ENCODE peak calls at places on chromosomes 6 and 20, in nine cellular contexts. W, J, S, R, V, Q, D, X and T are unnamed samples.

GRCh38 chr20:38284893-38285444 is 19.0 kb upstream of the BPI start:
- DNase-seq in X (no peak), V (no peak), W (no peak), D (no peak), S (no peak), J (no peak), Q (no peak), R (no peak), T (no peak)

GRCh38 chr6:16956371-16956770 is 145.5 kb upstream of the STMND1 start:
- DNase-seq in R (no peak), X (no peak), D (no peak), J (no peak), S (peak), V (no peak), Q (no peak), W (no peak), T (no peak)

GRCh38 chr6:83193747-83194582 is 808 bp downstream of the RWDD2A start:
- DNase-seq in Q (peak), V (no peak), R (peak), W (no peak), X (peak), D (peak), S (peak), J (peak), T (peak)

GRCh38 chr20:47758517-47759450 is 26.5 kb downstream of the SULF2 start:
- DNase-seq in W (no peak), R (no peak), V (no peak), Q (no peak), D (no peak), S (no peak), X (no peak), J (no peak), T (no peak)

GRCh38 chr6:26045046-26045938 is 41.9 kb upstream of the HFE start:
- DNase-seq in D (peak), Q (peak), R (peak), W (peak), X (peak), V (peak), J (peak), S (peak), T (peak)

GRCh38 chr6:133889557-133890301 is 816 bp downstream of the TCF21 start:
- DNase-seq in Q (no peak), X (peak), W (peak), D (no peak), J (no peak), V (no peak), R (no peak), S (peak), T (no peak)

GRCh38 chr6:14108571-14109410 is 8.8 kb upstream of the CD83 start:
- DNase-seq in X (peak), Q (peak), W (no peak), R (no peak), D (peak), V (no peak), J (peak), S (no peak), T (no peak)

GRCh38 chr6:25503686-25504085 is 148.3 kb upstream of the SCGN start:
- DNase-seq in R (no peak), D (peak), S (no peak), J (no peak), W (no peak), Q (no peak), X (no peak), V (peak), T (peak)

GRCh38 chr6:132527791-132528190 is 10.3 kb upstream of the TAAR9 start:
- DNase-seq in R (no peak), S (no peak), V (peak), W (peak), D (peak), Q (no peak), J (no peak), X (no peak), T (peak)

GRCh38 chr6:93424303-93425064 is 5.1 kb upstream of the EPHA7 start:
- DNase-seq in J (no peak), X (no peak), V (no peak), R (no peak), W (no peak), D (no peak), S (peak), Q (no peak), T (no peak)

GRCh38 chr20:25259788-25260254 is 11.9 kb downstream of the PYGB start:
- DNase-seq in Q (no peak), V (no peak), D (no peak), X (no peak), S (no peak), J (no peak), W (no peak), R (no peak), T (no peak)

GRCh38 chr20:1711826-1712601 is 54.4 kb upstream of the SIRPG start:
- DNase-seq in Q (no peak), X (no peak), V (no peak), J (peak), S (no peak), R (no peak), D (no peak), W (no peak), T (no peak)

GRCh38 chr6:140271759-140272377 is 897.4 kb upstream of the CITED2 start:
- DNase-seq in W (no peak), R (no peak), Q (no peak), V (no peak), S (no peak), X (no peak), J (no peak), D (no peak), T (no peak)

GRCh38 chr20:59157064-59157463 is 6.6 kb upstream of the ZNF831 start:
- DNase-seq in J (no peak), V (no peak), R (no peak), X (no peak), Q (no peak), S (no peak), W (no peak), D (no peak), T (no peak)

GRCh38 chr20:15922556-15922955 is 650.7 kb downstream of the KIF16B start:
- DNase-seq in R (no peak), X (no peak), Q (no peak), D (no peak), J (no peak), S (no peak), V (no peak), W (no peak), T (no peak)

GRCh38 chr6:137341721-137342195 is 122.6 kb upstream of the IFNGR1 start:
- DNase-seq in X (peak), V (no peak), J (no peak), Q (peak), D (no peak), S (peak), W (no peak), R (peak), T (peak)

GRCh38 chr6:37856285-37856684 is 36.8 kb downstream of the ZFAND3 start:
- DNase-seq in Q (no peak), S (no peak), R (no peak), D (no peak), W (no peak), V (no peak), X (no peak), J (no peak), T (no peak)

GRCh38 chr6:26554669-26555504 is 16.7 kb downstream of the HMGN4 start:
- DNase-seq in X (no peak), W (peak), V (peak), Q (no peak), D (peak), S (peak), R (no peak), J (no peak), T (no peak)

GRCh38 chr6:35675871-35676459 is 12.8 kb downstream of the FKBP5 start:
- DNase-seq in J (no peak), R (no peak), Q (no peak), X (no peak), S (no peak), V (no peak), D (no peak), W (no peak), T (no peak)

GRCh38 chr6:100088009-100088408 is 94.0 kb upstream of the MCHR2 start:
- DNase-seq in Q (no peak), J (no peak), S (peak), V (peak), D (peak), R (no peak), W (peak), X (no peak), T (peak)

GRCh38 chr6:82365011-82365751 is 1.6 kb downstream of the TPBG start:
- DNase-seq in Q (no peak), S (peak), J (no peak), V (peak), D (peak), W (peak), X (peak), R (peak), T (peak)

GRCh38 chr20:58523072-58523681 is 8.0 kb upstream of the APCDD1L start:
- DNase-seq in D (no peak), X (no peak), Q (no peak), W (peak), J (no peak), S (peak), V (no peak), R (no peak), T (no peak)

GRCh38 chr6:162198072-162198471 is 529.5 kb downstream of the PRKN start:
- DNase-seq in W (no peak), V (no peak), Q (no peak), R (no peak), D (no peak), J (no peak), X (no peak), S (no peak), T (no peak)

GRCh38 chr6:162195441-162195840 is 532.1 kb downstream of the PRKN start:
- DNase-seq in X (no peak), Q (no peak), S (no peak), D (no peak), V (no peak), R (no peak), W (no peak), J (no peak), T (no peak)

GRCh38 chr6:162200945-162201692 is 526.4 kb downstream of the PRKN start:
- DNase-seq in R (no peak), S (no peak), J (no peak), V (no peak), Q (no peak), D (no peak), X (no peak), W (no peak), T (no peak)

GRCh38 chr6:162200036-162200435 is 527.5 kb downstream of the PRKN start:
- DNase-seq in S (no peak), W (no peak), D (no peak), R (no peak), X (no peak), V (no peak), Q (no peak), J (no peak), T (no peak)

GRCh38 chr6:162198925-162199324 is 528.6 kb downstream of the PRKN start:
- DNase-seq in S (no peak), D (no peak), X (no peak), V (no peak), Q (no peak), R (no peak), W (no peak), J (no peak), T (no peak)
- TF ChIP-seq CTCF in S (no peak), D (no peak), X (no peak), V (no peak), Q (no peak), R (no peak), W (no peak), J (no peak), T (no peak)

DNA sequence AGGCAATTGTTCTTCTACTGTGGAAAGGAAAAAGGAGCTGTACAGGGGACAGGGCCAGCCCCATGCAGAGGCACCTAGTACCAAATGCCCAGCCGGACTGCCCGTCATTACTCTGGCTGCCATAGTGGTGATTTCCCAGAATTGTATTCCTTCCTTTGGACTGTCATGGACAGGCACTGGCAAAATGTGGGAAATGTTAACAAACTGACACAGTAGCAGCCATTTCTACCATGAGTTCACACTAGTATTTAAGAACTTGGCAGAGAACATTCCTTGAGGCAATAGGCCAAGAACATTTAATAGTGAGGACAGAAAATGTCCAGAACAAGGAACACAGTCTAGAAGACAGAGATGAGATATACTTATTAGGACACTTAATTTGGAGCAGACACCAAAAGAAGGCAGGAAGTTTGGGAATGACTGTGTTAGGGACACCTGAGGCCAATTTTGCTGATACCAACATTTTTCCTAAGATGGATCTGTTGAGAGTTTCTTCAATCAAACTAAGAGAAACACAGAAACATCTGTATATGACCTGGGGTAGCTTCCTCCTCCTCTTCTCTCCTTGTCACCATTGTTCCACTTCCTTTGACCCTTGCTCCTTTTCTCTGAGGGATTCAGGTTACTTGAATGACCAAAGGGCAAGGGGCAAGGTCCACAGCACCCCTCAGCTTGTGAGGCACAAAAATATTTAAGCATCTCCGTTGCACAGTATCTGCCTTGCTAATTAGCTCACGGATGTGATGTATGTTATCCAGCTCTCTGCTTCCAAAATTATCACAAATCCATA is 14.9 kb downstream of the ADTRP start:
- DNase-seq in R (no peak), W (no peak), V (no peak), D (no peak), Q (no peak), S (peak), J (no peak), X (no peak), T (no peak)
- H3K27ac ChIP-seq in R (peak), W (no peak), V (no peak), D (no peak), Q (no peak), S (no peak), J (no peak), X (no peak), T (no peak)

GRCh38 chr6:43774776-43775583 is 5.0 kb downstream of the VEGFA start:
- DNase-seq in Q (peak), W (peak), J (peak), S (peak), V (peak), R (peak), D (peak), X (peak), T (peak)
- TF ChIP-seq CTCF in Q (peak), W (peak), J (peak), S (peak), V (peak), R (peak), D (peak), X (peak), T (peak)

GRCh38 chr6:125102901-125103300 is 50.7 kb upstream of the TPD52L1 start:
- DNase-seq in X (no peak), J (no peak), D (peak), V (peak), S (peak), Q (no peak), W (peak), R (no peak), T (peak)
- H3K27ac ChIP-seq in X (no peak), J (no peak), D (peak), V (peak), S (peak), Q (no peak), W (peak), R (no peak), T (no peak)